ENCODE peak calls at places on chromosomes 5 and 9, in five cellular contexts. W, K, B, U and M are unnamed samples.
A peak's percentile ranks its signal among the peaks of the same experiment; 100 is the strongest.

GRCh38 chr5:52692618-52693017 is 95.1 kb upstream of the ITGA1 start:
- DNase-seq in W (no peak), K (no peak), B (no peak), U (no peak), M (no peak)

GRCh38 chr9:79662553-79662956 is 90.8 kb downstream of the TLE4 start:
- DNase-seq in W (peak; percentile 92), K (no peak), B (no peak), U (no peak), M (no peak)

GRCh38 chr5:146047396-146047795 is 58.0 kb downstream of the PLAC8L1 start:
- DNase-seq in W (no peak), K (no peak), B (no peak), U (no peak), M (no peak)

GRCh38 chr5:110477923-110478322 is 248.5 kb downstream of the TMEM232 start:
- DNase-seq in W (no peak), K (no peak), B (no peak), U (no peak), M (no peak)

GRCh38 chr5:112077180-112077579 is 320.2 kb upstream of the NREP start:
- DNase-seq in W (no peak), K (no peak), B (no peak), U (no peak), M (no peak)

GRCh38 chr9:130459941-130460340 is 15.2 kb downstream of the ASS1 start:
- DNase-seq in W (no peak), K (no peak), B (no peak), U (no peak), M (no peak)

GRCh38 chr9:71355884-71356283 is 234.5 kb upstream of the TRPM3 start:
- DNase-seq in W (peak; percentile 46), K (peak; percentile 61), B (no peak), U (no peak), M (no peak)

GRCh38 chr5:5071554-5071953 is 68.6 kb upstream of the ADAMTS16 start:
- DNase-seq in W (no peak), K (no peak), B (no peak), U (no peak), M (no peak)

GRCh38 chr5:78577051-78577807 is 71.3 kb downstream of the LHFPL2 start:
- DNase-seq in W (no peak), K (no peak), B (no peak), U (no peak), M (no peak)

GRCh38 chr9:93060746-93061259 is 2.3 kb downstream of the SUSD3 start:
- DNase-seq in W (no peak), K (no peak), B (no peak), U (no peak), M (no peak)

GRCh38 chr9:36136894-36137391 is 410 bp downstream of the GLIPR2 start:
- DNase-seq in W (peak; percentile 51), K (peak; percentile 71), B (no peak), U (no peak), M (no peak)

GRCh38 chr9:82524407-82524806 is 535.8 kb downstream of the SPATA31D1 start:
- DNase-seq in W (no peak), K (no peak), B (no peak), U (no peak), M (no peak)

GRCh38 chr5:135626636-135627035 is 47.8 kb upstream of the CXCL14 start:
- DNase-seq in W (no peak), K (no peak), B (no peak), U (no peak), M (no peak)